ENCODE peak calls at places on chromosome 6, in nine cellular contexts. One of them, this sample, is unnamed.

GRCh38 chr6:21522773-21523490 is 70.6 kb upstream of the SOX4 start:
- DNase-seq in Caki2: no peak
- DNase-seq in heart left ventricle: no peak
- DNase-seq in Calu3: no peak
- DNase-seq in uterus: no peak
- DNase-seq in chondrocyte: no peak
- DNase-seq in NCI-H1694 treated with DMSO at 0.1 percent for 48 hours: no peak
- DNase-seq in CD4-positive, alpha-beta T cell: no peak
- DNase-seq in HEK293T: peak; percentile 48
- DNase-seq in this sample: no peak

GRCh38 chr6:155033021-155033801 is 38.1 kb downstream of the TIAM2 start:
- DNase-seq in heart left ventricle: no peak
- DNase-seq in NCI-H1694 treated with DMSO at 0.1 percent for 48 hours: no peak
- DNase-seq in chondrocyte: no peak
- DNase-seq in Calu3: no peak
- DNase-seq in HEK293T: no peak
- DNase-seq in Caki2: no peak
- DNase-seq in CD4-positive, alpha-beta T cell: no peak
- DNase-seq in uterus: no peak
- DNase-seq in this sample: peak; percentile 37

GRCh38 chr6:157069585-157069984 is 253.7 kb downstream of the TMEM242 start:
- DNase-seq in HEK293T: no peak
- DNase-seq in chondrocyte: no peak
- DNase-seq in CD4-positive, alpha-beta T cell: no peak
- DNase-seq in heart left ventricle: no peak
- DNase-seq in NCI-H1694 treated with DMSO at 0.1 percent for 48 hours: no peak
- DNase-seq in Calu3: no peak
- DNase-seq in Caki2: no peak
- DNase-seq in uterus: no peak
- DNase-seq in this sample: no peak

GRCh38 chr6:122289721-122290501 is 109.5 kb upstream of the HSF2 start:
- DNase-seq in heart left ventricle: no peak
- DNase-seq in NCI-H1694 treated with DMSO at 0.1 percent for 48 hours: no peak
- DNase-seq in Caki2: peak; percentile 18
- DNase-seq in HEK293T: peak; percentile 37
- DNase-seq in Calu3: peak; percentile 11
- DNase-seq in chondrocyte: no peak
- DNase-seq in CD4-positive, alpha-beta T cell: no peak
- DNase-seq in uterus: no peak
- DNase-seq in this sample: peak; percentile 11

GRCh38 chr6:42316390-42316970 is 98.8 kb upstream of the MRPS10 start:
- DNase-seq in HEK293T: no peak
- DNase-seq in heart left ventricle: no peak
- DNase-seq in CD4-positive, alpha-beta T cell: no peak
- DNase-seq in Caki2: peak; percentile 88
- DNase-seq in NCI-H1694 treated with DMSO at 0.1 percent for 48 hours: no peak
- DNase-seq in chondrocyte: no peak
- DNase-seq in uterus: no peak
- DNase-seq in Calu3: peak; percentile 75
- DNase-seq in this sample: no peak

GRCh38 chr6:44494011-44494501 is 106.5 kb downstream of the CDC5L start:
- DNase-seq in HEK293T: peak; percentile 22
- DNase-seq in chondrocyte: no peak
- DNase-seq in uterus: no peak
- DNase-seq in CD4-positive, alpha-beta T cell: no peak
- DNase-seq in Caki2: peak; percentile 16
- DNase-seq in NCI-H1694 treated with DMSO at 0.1 percent for 48 hours: no peak
- DNase-seq in heart left ventricle: no peak
- DNase-seq in Calu3: peak; percentile 65
- DNase-seq in this sample: peak; percentile 95

GRCh38 chr6:112296122-112296521 is 41.8 kb upstream of the LAMA4 start:
- DNase-seq in heart left ventricle: no peak
- DNase-seq in HEK293T: peak; percentile 70
- DNase-seq in CD4-positive, alpha-beta T cell: no peak
- DNase-seq in Caki2: peak; percentile 62
- DNase-seq in Calu3: peak; percentile 41
- DNase-seq in uterus: no peak
- DNase-seq in chondrocyte: no peak
- DNase-seq in NCI-H1694 treated with DMSO at 0.1 percent for 48 hours: no peak
- DNase-seq in this sample: peak; percentile 27

GRCh38 chr6:157317129-157317814 is 6.0 kb downstream of the TMEM242 start:
- DNase-seq in NCI-H1694 treated with DMSO at 0.1 percent for 48 hours: no peak
- DNase-seq in CD4-positive, alpha-beta T cell: no peak
- DNase-seq in Caki2: peak; percentile 77
- DNase-seq in chondrocyte: no peak
- DNase-seq in Calu3: peak; percentile 68
- DNase-seq in heart left ventricle: peak; percentile 83
- DNase-seq in uterus: peak; percentile 89
- DNase-seq in HEK293T: no peak
- DNase-seq in this sample: peak; percentile 86